ENCODE peak calls at places on chromosomes 4 and X, in seven cellular contexts. E is HEK293T, K is esophagus muscularis mucosa, M is MM.1S, V is NCI-H82, U is ovary, F is H4. O is an unnamed sample.

GRCh38 chr4:186792994-186793393 is 69.3 kb upstream of the FAT1 start:
- DNase-seq in F (no peak), M (peak), V (no peak), K (no peak), E (no peak), U (no peak), O (no peak)

GRCh38 chr4:35300996-35301774 is 943.1 kb downstream of the ARAP2 start:
- DNase-seq in U (no peak), F (no peak), M (no peak), V (peak), E (peak), K (no peak), O (no peak)

GRCh38 chrX:113545040-113545439 is 704.4 kb upstream of the AMOT start:
- DNase-seq in V (no peak), E (no peak), U (no peak), F (no peak), K (no peak), M (peak), O (no peak)

GRCh38 chr4:101218346-101218745 is 129.0 kb downstream of the PPP3CA start:
- DNase-seq in E (no peak), M (no peak), K (no peak), U (no peak), F (no peak), V (no peak), O (no peak)

GRCh38 chrX:132023896-132024386 is 839 bp downstream of the STK26 start:
- DNase-seq in U (no peak), K (no peak), V (peak), E (no peak), F (peak), M (peak), O (no peak)

GRCh38 chr4:5912614-5913019 is 19.7 kb upstream of the CRMP1 start:
- DNase-seq in U (no peak), K (no peak), M (no peak), F (no peak), E (no peak), V (no peak), O (no peak)

GRCh38 chr4:118410143-118410542 is 57.3 kb upstream of the PRSS12 start:
- DNase-seq in V (no peak), K (no peak), M (no peak), F (no peak), E (no peak), U (no peak), O (no peak)

GRCh38 chr4:6184169-6184568 is 16.2 kb downstream of the JAKMIP1 start:
- DNase-seq in U (no peak), M (peak), E (no peak), V (no peak), F (no peak), K (no peak), O (no peak)

GRCh38 chrX:122055979-122056715 is 1008.7 kb downstream of the GLUD2 start:
- DNase-seq in M (no peak), K (no peak), F (no peak), U (no peak), V (no peak), E (no peak), O (no peak)

GRCh38 chr4:106773106-106773905 is 262.8 kb downstream of the DKK2 start:
- DNase-seq in F (no peak), U (no peak), M (no peak), E (no peak), K (no peak), V (no peak), O (no peak)

GRCh38 chrX:15146515-15146914 is 123.4 kb downstream of the ASB9 start:
- DNase-seq in E (peak), M (no peak), K (no peak), V (peak), U (no peak), F (no peak), O (no peak)

GRCh38 chr4:173647902-173648301 is 117.9 kb upstream of the HAND2 start:
- DNase-seq in U (no peak), M (no peak), E (no peak), F (no peak), V (peak), K (no peak), O (no peak)

GRCh38 chrX:153769158-153769864 is 5.3 kb downstream of the PLXNB3 start:
- DNase-seq in V (no peak), M (no peak), E (no peak), F (no peak), U (no peak), K (no peak), O (no peak)

GRCh38 chrX:1453951-1454785 is 1.5 kb upstream of the ASMTL start:
- DNase-seq in F (peak), E (peak), K (peak), M (peak), V (no peak), U (peak), O (no peak)

GRCh38 chr4:79015406-79015805 is 76.2 kb upstream of the PAQR3 start:
- DNase-seq in U (no peak), M (no peak), V (peak), K (no peak), F (no peak), E (no peak), O (no peak)

GRCh38 chrX:12548746-12549145 is 242.5 kb upstream of the PRPS2 start:
- DNase-seq in F (peak), K (no peak), E (peak), V (peak), M (peak), U (no peak), O (no peak)

GRCh38 chrX:3443186-3443585 is 96.7 kb upstream of the MXRA5 start:
- DNase-seq in F (no peak), M (no peak), U (no peak), K (no peak), E (no peak), V (peak), O (no peak)

GRCh38 chr4:48268956-48269860 is at the start of gene TEC:
- DNase-seq in E (peak), M (peak), V (peak), F (no peak), U (peak), K (no peak), O (no peak)

GRCh38 chrX:46376246-46376885 is 168.9 kb downstream of the ZNF674 start:
- DNase-seq in U (no peak), K (no peak), E (peak), F (peak), V (peak), M (peak), O (no peak)